ENCODE peak calls at places on chromosome 5, in eight cellular contexts. U is mucosa of descending colon, G is psoas muscle, N is AG09319, Y is neural progenitor cell, C is T-cell, H is transverse colon, P is GM13977. X is an unnamed sample.

GRCh38 chr5:1448511-1449011 is 3.3 kb upstream of the SLC6A3 start:
- DNase-seq in C (no peak), G (no peak), U (no peak), P (no peak), Y (no peak), N (no peak), H (no peak), X (no peak)

GRCh38 chr5:179163236-179164155 is 103.3 kb downstream of the ZNF354C start:
- DNase-seq in Y (no peak), H (no peak), N (no peak), C (no peak), U (no peak), P (no peak), G (no peak), X (no peak)

GRCh38 chr5:173196133-173196952 is 38.7 kb downstream of the NKX2-5 start:
- DNase-seq in H (no peak), N (no peak), U (no peak), G (no peak), C (no peak), P (no peak), Y (no peak), X (no peak)

GRCh38 chr5:132439521-132440206 is 50.9 kb downstream of the IRF1 start:
- DNase-seq in P (no peak), N (peak), H (peak), Y (no peak), C (no peak), G (peak), U (no peak), X (no peak)

GRCh38 chr5:35035271-35035670 is 12.5 kb downstream of the AGXT2 start:
- DNase-seq in U (no peak), N (no peak), H (no peak), Y (no peak), G (no peak), P (no peak), C (no peak), X (no peak)

GRCh38 chr5:125323613-125324012 is 577.2 kb upstream of the ZNF608 start:
- DNase-seq in G (no peak), C (no peak), N (no peak), H (no peak), P (no peak), U (no peak), Y (no peak), X (no peak)

GRCh38 chr5:80069251-80069650 is 34.1 kb downstream of the THBS4 start:
- DNase-seq in Y (no peak), C (no peak), P (no peak), N (peak), U (no peak), H (no peak), G (no peak), X (no peak)

GRCh38 chr5:14244721-14245518 is 101.8 kb downstream of the TRIO start:
- DNase-seq in N (no peak), H (no peak), G (no peak), C (no peak), U (no peak), Y (no peak), P (no peak), X (no peak)

GRCh38 chr5:74631088-74631960 is 9.2 kb downstream of the ENC1 start:
- DNase-seq in N (no peak), U (no peak), G (no peak), C (peak), Y (peak), H (no peak), P (peak), X (no peak)

GRCh38 chr5:172630961-172631360 is 10.1 kb upstream of the NEURL1B start:
- DNase-seq in H (no peak), P (no peak), C (no peak), U (no peak), Y (no peak), G (no peak), N (no peak), X (no peak)

GRCh38 chr5:73265641-73266040 is 92.6 kb downstream of the TMEM174 start:
- DNase-seq in G (no peak), U (no peak), C (no peak), P (no peak), N (no peak), Y (no peak), H (no peak), X (no peak)

GRCh38 chr5:180548563-180548962 is 42.7 kb downstream of the SCGB3A1 start:
- DNase-seq in H (no peak), G (no peak), U (no peak), C (no peak), Y (no peak), N (no peak), P (no peak), X (peak)

GRCh38 chr5:135174315-135175096 is 140.5 kb upstream of the PITX1 start:
- DNase-seq in G (no peak), H (no peak), U (no peak), N (no peak), Y (peak), C (no peak), P (no peak), X (no peak)

GRCh38 chr5:60223342-60223741 is 329.8 kb upstream of the PDE4D start:
- DNase-seq in N (no peak), P (no peak), G (no peak), Y (no peak), U (no peak), C (no peak), H (no peak), X (no peak)

GRCh38 chr5:179180921-179181645 is 120.9 kb downstream of the ZNF354C start:
- DNase-seq in Y (no peak), P (no peak), N (no peak), C (no peak), H (no peak), G (no peak), U (no peak), X (no peak)

GRCh38 chr5:124236366-124237231 is 509.8 kb downstream of the ZNF608 start:
- DNase-seq in G (no peak), N (no peak), U (no peak), H (no peak), C (no peak), P (no peak), Y (no peak), X (no peak)

GRCh38 chr5:176697929-176698520 is 50.7 kb downstream of the TSPAN17 start:
- DNase-seq in H (no peak), G (no peak), N (no peak), C (no peak), Y (peak), U (no peak), P (no peak), X (no peak)

GRCh38 chr5:136799806-136800372 is 434.5 kb upstream of the TRPC7 start:
- DNase-seq in N (no peak), P (no peak), C (no peak), U (no peak), H (no peak), Y (no peak), G (no peak), X (no peak)

GRCh38 chr5:149417714-149418368 is 38.7 kb upstream of the IL17B start:
- DNase-seq in C (no peak), P (no peak), U (no peak), N (no peak), H (no peak), G (no peak), Y (no peak), X (no peak)

GRCh38 chr5:169631360-169631759 is 5.7 kb upstream of the DOCK2 start:
- DNase-seq in G (no peak), C (no peak), P (no peak), N (peak), U (no peak), Y (no peak), H (no peak), X (no peak)

GRCh38 chr5:136036991-136037705 is 8.4 kb downstream of the TGFBI start:
- DNase-seq in C (no peak), Y (no peak), P (peak), G (no peak), N (no peak), U (peak), H (peak), X (peak)

GRCh38 chr5:111779260-111780254 is 22.6 kb upstream of the NREP start:
- DNase-seq in U (no peak), G (no peak), Y (no peak), N (no peak), C (no peak), H (no peak), P (no peak), X (no peak)

X was measured in small intestine.